ENCODE peak calls at places on chromosome 16, in five cellular contexts. H, M, W, B and P are unnamed samples.
A peak's percentile ranks its signal among the peaks of the same experiment; 100 is the strongest.

GRCh38 chr16:80122155-80122554 is 418.6 kb upstream of the DYNLRB2 start:
- DNase-seq in B (no peak), H (no peak), W (no peak), M (no peak), P (peak; percentile 30)

GRCh38 chr16:64893386-64893785 is 228.5 kb downstream of the CDH11 start:
- DNase-seq in H (no peak), B (no peak), M (no peak), W (no peak), P (no peak)

GRCh38 chr16:70689035-70689969 is 3.4 kb upstream of the MTSS2 start:
- DNase-seq in W (no peak), M (no peak), B (peak; percentile 28), H (no peak), P (no peak)

GRCh38 chr16:6032438-6032837 is 934.8 kb upstream of the EEF2KMT start:
- DNase-seq in H (no peak), M (no peak), B (no peak), W (no peak), P (no peak)

GRCh38 chr16:81551141-81551808 is 106.7 kb downstream of the CMIP start:
- DNase-seq in W (no peak), H (no peak), M (no peak), B (no peak), P (peak; percentile 16)

GRCh38 chr16:53258809-53259208 is 175.5 kb upstream of the RBL2 start:
- DNase-seq in W (no peak), H (no peak), M (no peak), B (no peak), P (peak; percentile 19)

GRCh38 chr16:89557230-89557935 is 3.1 kb upstream of the RPL13 start:
- DNase-seq in B (peak; percentile 81), W (peak; percentile 70), M (peak; percentile 79), H (peak; percentile 71), P (peak; percentile 82)

GRCh38 chr16:19649980-19650379 is 68.0 kb downstream of the KNOP1 start:
- DNase-seq in B (no peak), H (no peak), W (no peak), M (no peak), P (no peak)

GRCh38 chr16:2751577-2752034 is 832 bp upstream of the SRRM2 start:
- DNase-seq in M (peak; percentile 84), B (peak; percentile 62), W (no peak), H (no peak), P (no peak)

GRCh38 chr16:85622683-85623082 is 9.6 kb downstream of the GSE1 start:
- DNase-seq in B (no peak), H (no peak), W (no peak), M (no peak), P (no peak)

GRCh38 chr16:66408181-66409048 is 18.7 kb upstream of the BEAN1 start:
- DNase-seq in M (no peak), W (no peak), B (no peak), H (peak; percentile 26), P (peak; percentile 73)

GRCh38 chr16:56470666-56471065 is 19.3 kb downstream of the OGFOD1 start:
- DNase-seq in H (no peak), W (no peak), M (no peak), B (no peak), P (no peak)

GRCh38 chr16:80778707-80779106 is 25.7 kb downstream of the CDYL2 start:
- DNase-seq in B (no peak), W (no peak), M (no peak), H (no peak), P (no peak)

GRCh38 chr16:16100631-16101030 is 122.7 kb downstream of the ABCC6 start:
- DNase-seq in W (no peak), M (no peak), B (no peak), H (no peak), P (no peak)

GRCh38 chr16:1351215-1351581 is 480 bp downstream of the TSR3 start:
- DNase-seq in H (no peak), W (no peak), B (no peak), M (no peak), P (peak; percentile 8)

GRCh38 chr16:1979271-1980025 is 1.8 kb downstream of the NOXO1 start:
- DNase-seq in H (peak; percentile 74), W (no peak), B (peak; percentile 90), M (no peak), P (no peak)

GRCh38 chr16:88925540-88925887 is 51.5 kb downstream of the CBFA2T3 start:
- DNase-seq in B (no peak), H (no peak), W (no peak), M (no peak), P (no peak)

GRCh38 chr16:80459331-80459777 is 81.4 kb upstream of the DYNLRB2 start:
- DNase-seq in W (no peak), H (no peak), B (no peak), M (no peak), P (no peak)

GRCh38 chr16:67541391-67542263 is 13.0 kb downstream of the RIPOR1 start:
- DNase-seq in B (peak; percentile 65), M (no peak), W (no peak), H (no peak), P (peak; percentile 22)

GRCh38 chr16:12171206-12171605 is 194.7 kb downstream of the SNX29 start:
- DNase-seq in H (no peak), W (no peak), M (no peak), B (no peak), P (no peak)

GRCh38 chr16:27718136-27718766 is 168.3 kb downstream of the KATNIP start:
- DNase-seq in M (no peak), B (no peak), W (no peak), H (no peak), P (no peak)